ENCODE peak calls at places on chromosome 1, in eight cellular contexts. W is LoVo; F is NCI-H510A treated with DMSO at 0.1 percent for 48 hours; A is CD8-positive, alpha-beta memory T cell; Q is KBM-7; T is A172; O is transverse colon; P is progenitor cell of endocrine pancreas. J is an unnamed sample.

GRCh38 chr1:54791880-54792522 is 9.1 kb downstream of the TTC22 start:
- DNase-seq in W (no peak), F (no peak), A (no peak), Q (peak), T (no peak), O (no peak), P (no peak), J (peak)

GRCh38 chr1:56709269-56709880 is 64.3 kb downstream of the PRKAA2 start:
- DNase-seq in W (peak), F (peak), A (no peak), Q (peak), T (peak), O (no peak), P (no peak), J (no peak)

GRCh38 chr1:94045465-94046056 is 75.4 kb downstream of the ABCA4 start:
- DNase-seq in W (peak), F (peak), A (no peak), Q (peak), T (peak), O (peak), P (peak), J (peak)

GRCh38 chr1:75861831-75862230 is 65.1 kb downstream of the MSH4 start:
- DNase-seq in W (no peak), F (no peak), A (no peak), Q (no peak), T (no peak), O (no peak), P (no peak), J (no peak)

GRCh38 chr1:243968413-243968812 is 82.7 kb upstream of the ZBTB18 start:
- DNase-seq in W (no peak), F (no peak), A (no peak), Q (no peak), T (peak), O (no peak), P (no peak), J (no peak)

GRCh38 chr1:46671554-46671953 is at the start of gene TEX38:
- DNase-seq in W (no peak), F (no peak), A (no peak), Q (no peak), T (no peak), O (no peak), P (no peak), J (no peak)

GRCh38 chr1:61743716-61744620 is 1.7 kb downstream of the PATJ start:
- DNase-seq in W (peak), F (no peak), A (no peak), Q (no peak), T (no peak), O (no peak), P (no peak), J (no peak)

GRCh38 chr1:145806844-145807243 is 17.1 kb downstream of the RNF115 start:
- DNase-seq in W (no peak), F (no peak), A (no peak), Q (no peak), T (no peak), O (no peak), P (no peak), J (no peak)

GRCh38 chr1:119594386-119594785 is 53.7 kb downstream of the ZNF697 start:
- DNase-seq in W (no peak), F (no peak), A (no peak), Q (no peak), T (no peak), O (no peak), P (no peak), J (no peak)

GRCh38 chr1:204151562-204152309 is at the start of gene ETNK2:
- DNase-seq in W (peak), F (peak), A (peak), Q (peak), T (peak), O (peak), P (peak), J (peak)

GRCh38 chr1:159838715-159839114 is 12.0 kb downstream of the SLAMF8 start:
- DNase-seq in W (no peak), F (no peak), A (no peak), Q (no peak), T (no peak), O (no peak), P (no peak), J (no peak)

GRCh38 chr1:95353185-95353584 is 119.2 kb downstream of the RWDD3 start:
- DNase-seq in W (no peak), F (no peak), A (no peak), Q (no peak), T (no peak), O (no peak), P (no peak), J (no peak)

GRCh38 chr1:29544406-29544805 is 308.1 kb downstream of the PTPRU start:
- DNase-seq in W (no peak), F (no peak), A (no peak), Q (no peak), T (no peak), O (no peak), P (no peak), J (no peak)

GRCh38 chr1:43614891-43615290 is 35.1 kb upstream of the KDM4A start:
- DNase-seq in W (no peak), F (no peak), A (no peak), Q (no peak), T (no peak), O (no peak), P (no peak), J (no peak)

GRCh38 chr1:25675729-25676476 is 59.3 kb downstream of the MAN1C1 start:
- DNase-seq in W (no peak), F (no peak), A (peak), Q (no peak), T (no peak), O (peak), P (no peak), J (no peak)

GRCh38 chr1:15139654-15140350 is 13.7 kb upstream of the TMEM51 start:
- DNase-seq in W (no peak), F (no peak), A (no peak), Q (no peak), T (peak), O (no peak), P (peak), J (peak)

GRCh38 chr1:227447531-227447990 is 115.8 kb upstream of the ZNF678 start:
- DNase-seq in W (no peak), F (no peak), A (no peak), Q (no peak), T (no peak), O (no peak), P (peak), J (no peak)

GRCh38 chr1:23772049-23772853 is 6.0 kb upstream of the PITHD1 start:
- DNase-seq in W (peak), F (peak), A (peak), Q (peak), T (peak), O (peak), P (peak), J (peak)

GRCh38 chr1:247562169-247562568 is 13.2 kb downstream of the GCSAML start:
- DNase-seq in W (no peak), F (no peak), A (no peak), Q (no peak), T (no peak), O (no peak), P (no peak), J (no peak)